ENCODE peak calls at places on chromosomes 2 and 18, in ten cellular contexts. Q is GM10248, H is HL-60, J is Calu3, P is lower leg skin, N is glutamatergic neuron, B is psoas muscle, T is GM20000, F is brain microvascular endothelial cell, W is foreskin fibroblast. R is an unnamed sample.

GRCh38 chr2:2016912-2017311 is 272.6 kb upstream of the PXDN start:
- DNase-seq in Q (no peak), F (no peak), J (no peak), B (no peak), N (peak), P (no peak), W (no peak), T (no peak), H (no peak), R (no peak)

GRCh38 chr18:2910261-2910660 is 63.5 kb downstream of the EMILIN2 start:
- DNase-seq in Q (no peak), P (peak), B (no peak), N (no peak), F (no peak), W (no peak), H (no peak), J (no peak), T (no peak), R (no peak)

GRCh38 chr2:69817739-69818494 is 11.5 kb upstream of the GMCL1 start:
- DNase-seq in J (no peak), Q (no peak), B (no peak), H (no peak), W (peak), N (no peak), T (no peak), F (no peak), P (no peak), R (no peak)

GRCh38 chr18:13424377-13424776 is 205.8 kb downstream of the LDLRAD4 start:
- DNase-seq in N (no peak), P (no peak), Q (no peak), B (no peak), W (no peak), T (no peak), J (no peak), H (no peak), F (no peak), R (no peak)

GRCh38 chr2:239576784-239577183 is 176.0 kb upstream of the HDAC4 start:
- DNase-seq in Q (no peak), H (no peak), T (no peak), F (no peak), B (peak), N (no peak), P (no peak), W (no peak), J (no peak), R (no peak)

GRCh38 chr18:8730080-8730827 is 24.9 kb downstream of the MTCL1 start:
- DNase-seq in P (peak), J (peak), F (peak), Q (no peak), N (no peak), H (no peak), B (peak), T (no peak), W (no peak), R (no peak)

GRCh38 chr18:49811151-49811938 is 2.0 kb downstream of the ACAA2 start:
- DNase-seq in T (no peak), P (no peak), H (no peak), F (no peak), Q (no peak), W (no peak), N (no peak), B (no peak), J (no peak), R (no peak)

GRCh38 chr2:216670266-216671080 is 24.9 kb downstream of the IGFBP5 start:
- DNase-seq in W (no peak), Q (no peak), P (no peak), N (no peak), J (no peak), F (no peak), B (peak), T (no peak), H (no peak), R (no peak)

GRCh38 chr2:44943031-44943692 is 1.7 kb downstream of the SIX3 start:
- DNase-seq in T (peak), B (no peak), Q (no peak), W (peak), N (peak), H (no peak), J (no peak), P (no peak), F (no peak), R (no peak)

GRCh38 chr2:33681333-33681732 is 82.2 kb upstream of the FAM98A start:
- DNase-seq in P (no peak), N (no peak), J (no peak), H (no peak), B (no peak), W (peak), T (no peak), Q (no peak), F (no peak), R (no peak)

GRCh38 chr2:47072018-47072691 is 83.0 kb downstream of the STPG4 start:
- DNase-seq in F (peak), T (no peak), B (peak), J (no peak), Q (no peak), P (peak), H (no peak), N (peak), W (peak), R (no peak)

GRCh38 chr2:179250848-179251504 is 13.7 kb downstream of the SESTD1 start:
- DNase-seq in B (no peak), J (no peak), W (no peak), P (no peak), Q (no peak), T (no peak), F (no peak), H (no peak), N (no peak), R (no peak)

GRCh38 chr2:23492941-23493340 is 108.0 kb downstream of the KLHL29 start:
- DNase-seq in B (no peak), Q (no peak), N (peak), J (no peak), H (peak), W (peak), T (no peak), P (peak), F (no peak), R (no peak)

GRCh38 chr2:109126501-109126860 is 2.5 kb upstream of the SH3RF3 start:
- DNase-seq in H (peak), P (no peak), Q (no peak), W (peak), J (no peak), F (peak), N (no peak), T (no peak), B (no peak), R (no peak)

GRCh38 chr2:143300531-143300930 is 171.3 kb downstream of the ARHGAP15 start:
- DNase-seq in W (peak), H (no peak), Q (no peak), T (no peak), B (no peak), P (no peak), F (peak), J (no peak), N (no peak), R (no peak)

GRCh38 chr18:9831046-9831722 is 54.6 kb upstream of the TXNDC2 start:
- DNase-seq in N (no peak), W (no peak), F (no peak), J (no peak), P (no peak), Q (no peak), B (no peak), T (no peak), H (no peak), R (no peak)

GRCh38 chr2:70959271-70959761 is 19.1 kb upstream of the ANKRD53 start:
- DNase-seq in F (no peak), T (no peak), Q (no peak), W (no peak), H (no peak), P (no peak), J (no peak), B (no peak), N (no peak), R (peak)

GRCh38 chr2:102736174-102736606 is 25.6 kb upstream of the TMEM182 start:
- DNase-seq in B (no peak), P (no peak), W (peak), H (peak), F (peak), T (peak), Q (peak), J (peak), N (peak), R (peak)

GRCh38 chr18:10142496-10143160 is 228.8 kb downstream of the VAPA start:
- DNase-seq in T (no peak), J (peak), Q (no peak), N (no peak), P (no peak), H (no peak), W (peak), F (peak), B (no peak), R (no peak)

GRCh38 chr18:76398295-76398694 is 96.7 kb downstream of the ZNF516 start:
- DNase-seq in Q (no peak), J (no peak), W (no peak), B (no peak), F (no peak), H (no peak), P (no peak), T (no peak), N (no peak), R (no peak)

GRCh38 chr2:127416486-127417001 is 1.7 kb upstream of the PROC start:
- DNase-seq in B (no peak), H (peak), N (no peak), W (no peak), T (peak), F (no peak), P (no peak), Q (no peak), J (no peak), R (peak)

GRCh38 chr2:23425338-23425871 is 40.4 kb downstream of the KLHL29 start:
- DNase-seq in W (no peak), J (no peak), Q (no peak), P (peak), H (no peak), T (no peak), N (no peak), B (no peak), F (no peak), R (no peak)

GRCh38 chr2:47195149-47195548 is 40.0 kb upstream of the STPG4 start:
- DNase-seq in B (no peak), Q (no peak), P (no peak), W (peak), J (peak), N (no peak), H (no peak), T (no peak), F (no peak), R (no peak)

GRCh38 chr2:229714736-229715541 is 584 bp upstream of the DNER start:
- DNase-seq in W (peak), P (no peak), T (peak), H (peak), J (peak), Q (peak), F (peak), B (peak), N (peak), R (peak)

GRCh38 chr18:43571078-43571689 is 293.9 kb upstream of the SYT4 start:
- DNase-seq in T (peak), B (no peak), N (no peak), H (peak), Q (no peak), P (no peak), J (peak), F (peak), W (peak), R (no peak)

GRCh38 chr18:32777049-32777448 is 4.2 kb upstream of the KLHL14 start:
- DNase-seq in B (no peak), W (peak), H (no peak), J (no peak), P (no peak), T (no peak), F (no peak), Q (no peak), N (no peak), R (no peak)

GRCh38 chr2:62826141-62826540 is 120.6 kb downstream of the EHBP1 start:
- DNase-seq in H (no peak), P (no peak), B (no peak), Q (no peak), F (no peak), J (no peak), N (no peak), W (peak), T (no peak), R (no peak)

GRCh38 chr18:40866013-40866644 is 1088.9 kb upstream of the PIK3C3 start:
- DNase-seq in P (no peak), F (peak), Q (no peak), B (no peak), T (no peak), W (peak), N (no peak), H (no peak), J (no peak), R (no peak)

GRCh38 chr2:240429872-240430491 is 5.5 kb upstream of the GPC1 start:
- DNase-seq in T (no peak), N (peak), Q (no peak), H (no peak), P (no peak), J (no peak), B (no peak), W (no peak), F (no peak), R (no peak)

GRCh38 chr18:63271881-63272299 is 47.7 kb downstream of the BCL2 start:
- DNase-seq in T (no peak), N (no peak), F (no peak), B (peak), P (peak), J (no peak), W (no peak), Q (no peak), H (peak), R (no peak)

GRCh38 chr2:159138642-159139182 is 147.8 kb downstream of the WDSUB1 start:
- DNase-seq in T (no peak), B (no peak), F (no peak), H (no peak), P (no peak), J (no peak), W (no peak), Q (no peak), N (no peak), R (no peak)

GRCh38 chr2:107027205-107027604 is 141.2 kb upstream of the ST6GAL2 start:
- DNase-seq in W (peak), H (no peak), Q (no peak), N (no peak), P (no peak), J (no peak), T (no peak), F (no peak), B (no peak), R (no peak)
- TF ChIP-seq CTCF in W (no peak), H (no peak), Q (no peak), N (no peak), P (no peak), J (no peak), T (no peak), F (no peak), B (no peak), R (no peak)

GRCh38 chr2:234982096-234982834 is 30.4 kb downstream of the SH3BP4 start:
- DNase-seq in T (no peak), P (no peak), F (no peak), W (no peak), Q (no peak), N (no peak), B (peak), H (no peak), J (no peak), R (no peak)

GRCh38 chr2:234979204-234980167 is 27.7 kb downstream of the SH3BP4 start:
- DNase-seq in J (no peak), P (no peak), W (no peak), B (no peak), Q (no peak), F (no peak), H (no peak), N (no peak), T (no peak), R (no peak)

GRCh38 chr2:234980476-234981187 is 28.8 kb downstream of the SH3BP4 start:
- DNase-seq in H (no peak), F (peak), T (no peak), N (no peak), Q (no peak), P (no peak), W (no peak), J (no peak), B (peak), R (no peak)

GRCh38 chr2:234983011-234983726 is 31.4 kb downstream of the SH3BP4 start:
- DNase-seq in B (peak), P (no peak), J (no peak), N (no peak), H (no peak), Q (no peak), F (no peak), W (no peak), T (no peak), R (no peak)

DNA sequence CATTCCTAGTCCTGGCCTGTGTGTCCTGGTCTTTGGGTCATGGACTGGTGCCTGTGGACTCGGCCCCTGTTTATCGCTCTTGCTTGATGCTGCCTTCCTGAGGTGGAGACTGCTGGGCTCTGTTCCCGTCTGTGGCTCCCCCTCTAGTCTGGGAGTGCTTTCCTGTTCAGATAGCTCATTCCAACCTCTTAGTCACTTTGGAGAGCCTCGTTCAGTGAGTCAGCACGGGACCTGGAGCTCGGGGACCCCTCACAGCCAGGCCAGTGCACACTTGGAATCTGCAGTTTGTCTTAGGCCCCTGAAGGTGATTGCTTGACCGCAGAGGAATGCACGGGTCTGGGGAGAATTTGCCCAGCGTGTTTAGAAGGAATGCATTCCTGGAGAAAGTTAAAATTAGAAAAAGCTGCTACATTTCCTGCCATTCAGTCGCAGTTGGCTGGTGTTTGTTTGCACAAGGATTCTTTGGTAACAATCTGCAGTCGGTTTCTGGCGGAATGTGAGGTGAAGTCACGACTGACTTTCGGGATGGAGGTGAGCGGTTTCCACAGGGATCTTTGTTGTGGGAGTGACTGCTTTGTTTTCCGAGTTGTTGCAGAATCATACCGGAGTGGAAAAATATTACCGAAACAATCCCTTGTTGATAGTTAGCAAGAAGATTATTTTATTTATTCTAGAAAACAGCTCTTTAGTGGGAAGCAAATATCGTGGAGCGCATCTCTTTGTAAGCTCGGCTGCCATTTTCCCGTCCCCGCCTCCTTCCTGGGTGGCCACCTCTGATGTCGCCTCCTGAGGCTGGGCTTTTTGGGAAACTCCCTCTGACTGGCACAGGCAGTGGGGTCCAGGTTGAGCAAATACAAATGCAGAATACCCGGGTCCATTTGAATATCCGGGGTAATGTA is 29.6 kb downstream of the SH3BP4 start:
- DNase-seq in H (no peak), F (peak), P (peak), Q (no peak), B (peak), W (peak), T (no peak), N (no peak), J (peak), R (no peak)
- TF ChIP-seq CTCF in H (no peak), F (peak), P (no peak), Q (no peak), B (no peak), W (no peak), T (no peak), N (no peak), J (no peak), R (no peak)

DNA sequence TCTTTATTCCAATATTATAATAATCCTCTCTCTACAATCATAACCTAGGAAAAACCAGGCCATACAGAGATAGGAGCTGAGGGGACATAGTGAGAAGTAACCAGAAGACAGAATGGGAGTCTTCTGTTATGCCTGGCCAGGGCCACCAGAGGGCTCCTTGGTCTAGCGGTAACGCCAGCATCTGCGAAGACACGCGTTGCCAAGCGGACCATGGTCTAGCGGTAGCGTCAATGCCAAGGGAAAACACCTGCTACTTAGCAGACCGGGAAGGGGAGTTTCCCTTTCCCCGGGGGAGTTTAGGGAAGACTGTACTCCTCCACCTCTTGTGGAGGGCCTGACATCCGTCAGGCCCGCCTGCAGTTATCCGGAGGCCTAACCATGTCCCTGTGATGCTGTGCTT is 36.6 kb downstream of the ARL6IP6 start:
- DNase-seq in Q (no peak), H (no peak), W (no peak), B (no peak), T (no peak), F (no peak), P (no peak), N (peak), J (no peak), R (no peak)
- TF ChIP-seq CTCF in Q (no peak), H (no peak), W (peak), B (no peak), T (no peak), F (peak), P (no peak), N (peak), J (peak), R (no peak)

GRCh38 chr18:12119358-12119757 is 25.7 kb downstream of the ANKRD62 start:
- DNase-seq in F (no peak), T (no peak), N (no peak), H (no peak), W (no peak), B (no peak), Q (no peak), P (no peak), J (no peak), R (no peak)

GRCh38 chr18:12121175-12122095 is 27.8 kb downstream of the ANKRD62 start:
- DNase-seq in N (peak), J (no peak), T (no peak), B (no peak), F (peak), W (peak), P (no peak), Q (no peak), H (no peak), R (no peak)
- TF ChIP-seq CTCF in N (peak), J (no peak), T (no peak), B (peak), F (peak), W (peak), P (no peak), Q (no peak), H (no peak), R (no peak)

GRCh38 chr2:232365621-232366321 is 12.8 kb upstream of the ALPP start:
- DNase-seq in T (no peak), F (peak), P (no peak), N (peak), B (peak), Q (no peak), W (peak), J (peak), H (peak), R (no peak)

GRCh38 chr2:232367016-232367415 is 11.5 kb upstream of the ALPP start:
- DNase-seq in F (no peak), W (no peak), H (no peak), T (no peak), Q (no peak), P (no peak), J (no peak), B (no peak), N (no peak), R (no peak)

GRCh38 chr2:232369126-232369955 is 9.2 kb upstream of the ALPP start:
- DNase-seq in N (no peak), Q (no peak), P (no peak), W (no peak), F (no peak), T (no peak), B (no peak), J (no peak), H (no peak), R (no peak)

GRCh38 chr2:232368311-232368731 is 10.2 kb upstream of the ALPP start:
- DNase-seq in B (no peak), T (no peak), F (no peak), W (peak), H (no peak), Q (no peak), J (no peak), N (no peak), P (no peak), R (no peak)

DNA sequence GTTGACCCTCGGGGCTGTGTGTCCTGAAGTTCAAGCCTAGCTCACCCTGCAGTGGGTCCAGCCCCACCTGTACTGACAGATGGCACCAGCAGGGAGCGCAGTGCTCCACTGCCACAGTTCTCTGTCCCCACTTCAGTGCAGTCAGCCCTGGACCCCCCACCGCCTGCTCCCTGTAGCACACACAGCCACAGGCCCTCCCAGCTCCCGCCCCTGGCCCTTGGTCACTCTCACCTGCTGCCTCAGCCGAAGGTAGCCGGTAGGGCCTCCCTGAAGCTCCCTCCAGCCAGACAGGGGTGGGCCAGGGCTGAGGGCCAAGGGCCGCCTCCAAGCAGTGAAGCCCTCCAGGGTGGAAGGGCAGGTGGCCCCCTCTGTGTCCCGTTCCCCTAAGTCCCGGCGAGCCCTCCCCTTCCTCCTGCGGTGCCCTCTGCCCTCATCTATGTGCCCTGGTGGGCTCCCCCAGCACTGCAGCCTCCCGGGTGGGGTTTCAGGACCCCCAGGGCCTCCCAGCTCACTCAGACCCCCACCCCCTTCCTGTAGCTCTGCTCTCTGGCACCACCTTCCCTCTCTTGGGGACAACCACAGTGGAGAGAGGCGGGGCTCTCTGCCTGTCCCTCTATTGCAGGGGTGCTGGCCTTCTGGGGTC is 10.8 kb upstream of the ALPP start:
- DNase-seq in P (no peak), B (no peak), J (no peak), W (no peak), F (no peak), Q (no peak), T (no peak), N (peak), H (no peak), R (no peak)
- TF ChIP-seq CTCF in P (no peak), B (no peak), J (no peak), W (no peak), F (peak), Q (no peak), T (no peak), N (peak), H (no peak), R (peak)

R was measured in GM13976.